ENCODE peak calls at places on chromosomes 12 and 14, in eight cellular contexts. U, K, M, X, O, Z, E and W are unnamed samples.

GRCh38 chr12:124327362-124328043 is 32.6 kb downstream of the RFLNA start:
- DNase-seq in U (no peak), K (no peak), M (no peak), X (no peak), O (no peak), Z (no peak), E (no peak), W (no peak)

GRCh38 chr12:71799105-71799504 is 40.5 kb upstream of the TBC1D15 start:
- DNase-seq in U (peak), K (no peak), M (no peak), X (no peak), O (no peak), Z (no peak), E (peak), W (peak)

GRCh38 chr14:75257241-75257640 is 21.4 kb upstream of the FOS start:
- DNase-seq in U (no peak), K (no peak), M (no peak), X (peak), O (no peak), Z (no peak), E (peak), W (no peak)

GRCh38 chr12:96215933-96216273 is 21.7 kb downstream of the ELK3 start:
- DNase-seq in U (peak), K (no peak), M (no peak), X (no peak), O (no peak), Z (no peak), E (no peak), W (no peak)

GRCh38 chr12:102960766-102961487 is 3.5 kb downstream of the ASCL1 start:
- DNase-seq in U (peak), K (no peak), M (no peak), X (no peak), O (peak), Z (no peak), E (no peak), W (no peak)

GRCh38 chr14:94655169-94655710 is 43.0 kb downstream of the SERPINA3 start:
- DNase-seq in U (no peak), K (no peak), M (no peak), X (no peak), O (no peak), Z (no peak), E (no peak), W (no peak)

GRCh38 chr14:24060984-24061913 is 9.4 kb downstream of the CARMIL3 start:
- DNase-seq in U (no peak), K (no peak), M (no peak), X (no peak), O (no peak), Z (no peak), E (no peak), W (no peak)

GRCh38 chr14:103142031-103142430 is 18.8 kb downstream of the TNFAIP2 start:
- DNase-seq in U (no peak), K (no peak), M (no peak), X (no peak), O (no peak), Z (no peak), E (no peak), W (no peak)

GRCh38 chr14:90278199-90279175 is 22.1 kb downstream of the PSMC1 start:
- DNase-seq in U (no peak), K (no peak), M (no peak), X (no peak), O (no peak), Z (no peak), E (no peak), W (no peak)

GRCh38 chr12:39605996-39606395 is 13.6 kb downstream of the ABCD2 start:
- DNase-seq in U (no peak), K (no peak), M (peak), X (no peak), O (no peak), Z (no peak), E (peak), W (peak)

GRCh38 chr12:53613821-53614220 is 12.4 kb downstream of the ATF7 start:
- DNase-seq in U (no peak), K (no peak), M (no peak), X (no peak), O (no peak), Z (no peak), E (peak), W (no peak)

DNA sequence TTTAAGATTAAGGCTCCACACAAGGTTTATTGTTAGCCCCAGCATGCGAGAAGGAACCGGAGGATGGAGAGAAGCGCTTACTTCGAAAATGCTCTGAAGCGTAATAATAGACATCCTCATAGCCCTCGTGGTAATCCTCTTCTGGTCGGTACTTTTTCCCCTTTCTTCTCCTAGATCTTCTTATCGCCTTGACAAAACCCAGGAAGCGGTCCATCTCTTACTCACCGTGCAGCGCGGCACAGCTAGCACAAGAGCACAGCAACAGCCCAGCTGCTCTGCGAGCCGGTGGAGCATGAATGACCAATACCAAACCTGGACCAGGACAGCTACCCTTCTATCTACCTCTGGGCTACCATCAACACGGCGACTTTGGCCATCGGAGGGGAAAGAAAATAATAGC is 125.1 kb upstream of the GRIP1 start:
- DNase-seq in U (peak), K (no peak), M (no peak), X (no peak), O (peak), Z (no peak), E (no peak), W (peak)
- H2AFZ ChIP-seq in U (no peak), K (no peak), M (no peak), X (no peak), O (no peak), Z (no peak), E (no peak), W (no peak)

GRCh38 chr14:61151276-61151675 is 129.9 kb downstream of the TMEM30B start:
- DNase-seq in U (no peak), K (no peak), M (no peak), X (no peak), O (no peak), Z (no peak), E (no peak), W (no peak)

GRCh38 chr14:61154606-61155005 is 126.5 kb downstream of the TMEM30B start:
- DNase-seq in U (no peak), K (no peak), M (no peak), X (no peak), O (no peak), Z (no peak), E (no peak), W (no peak)

GRCh38 chr14:61153436-61153835 is 127.7 kb downstream of the TMEM30B start:
- DNase-seq in U (peak), K (no peak), M (no peak), X (no peak), O (no peak), Z (peak), E (peak), W (peak)

GRCh38 chr14:61152851-61153364 is 128.2 kb downstream of the TMEM30B start:
- DNase-seq in U (no peak), K (no peak), M (no peak), X (no peak), O (no peak), Z (peak), E (peak), W (no peak)

DNA sequence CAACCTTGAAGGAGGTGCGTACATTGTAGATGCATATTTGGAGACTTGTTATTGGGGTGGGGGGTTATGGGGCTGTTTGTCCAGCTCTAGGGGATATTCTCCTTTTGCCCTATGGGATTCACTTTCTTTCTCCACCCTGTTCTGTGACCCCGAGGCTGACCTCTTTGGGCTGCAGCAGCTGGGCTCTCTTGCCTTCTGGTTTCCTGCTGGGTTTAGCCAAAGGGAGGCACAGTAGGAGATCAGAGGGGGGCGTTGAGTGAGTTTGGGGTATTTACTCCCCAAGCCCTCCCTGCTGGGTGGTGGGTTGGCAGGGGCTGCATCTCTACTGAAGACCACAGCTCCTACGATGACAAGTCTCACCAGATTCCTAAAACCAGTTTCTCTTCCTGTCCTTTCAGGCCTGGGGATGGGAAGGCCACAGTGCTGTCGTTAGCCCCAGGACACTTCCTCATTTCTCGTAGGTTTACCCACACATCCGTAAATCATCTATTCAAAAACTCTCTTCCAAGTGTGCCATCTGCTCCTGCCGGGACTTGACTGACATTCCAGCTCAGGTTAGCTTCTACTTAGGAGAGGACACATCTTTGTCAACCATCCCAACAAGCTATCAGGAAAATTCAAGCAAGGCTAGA is 127.1 kb downstream of the TMEM30B start:
- DNase-seq in U (peak), K (no peak), M (no peak), X (no peak), O (no peak), Z (no peak), E (no peak), W (no peak)
- H2AFZ ChIP-seq in U (no peak), K (no peak), M (no peak), X (no peak), O (no peak), Z (no peak), E (peak), W (peak)

GRCh38 chr12:76943004-76943403 is 64.2 kb upstream of the CSRP2 start:
- DNase-seq in U (no peak), K (no peak), M (no peak), X (no peak), O (no peak), Z (no peak), E (no peak), W (no peak)
- H2AFZ ChIP-seq in U (no peak), K (no peak), M (no peak), X (no peak), O (no peak), Z (no peak), E (no peak), W (no peak)

DNA sequence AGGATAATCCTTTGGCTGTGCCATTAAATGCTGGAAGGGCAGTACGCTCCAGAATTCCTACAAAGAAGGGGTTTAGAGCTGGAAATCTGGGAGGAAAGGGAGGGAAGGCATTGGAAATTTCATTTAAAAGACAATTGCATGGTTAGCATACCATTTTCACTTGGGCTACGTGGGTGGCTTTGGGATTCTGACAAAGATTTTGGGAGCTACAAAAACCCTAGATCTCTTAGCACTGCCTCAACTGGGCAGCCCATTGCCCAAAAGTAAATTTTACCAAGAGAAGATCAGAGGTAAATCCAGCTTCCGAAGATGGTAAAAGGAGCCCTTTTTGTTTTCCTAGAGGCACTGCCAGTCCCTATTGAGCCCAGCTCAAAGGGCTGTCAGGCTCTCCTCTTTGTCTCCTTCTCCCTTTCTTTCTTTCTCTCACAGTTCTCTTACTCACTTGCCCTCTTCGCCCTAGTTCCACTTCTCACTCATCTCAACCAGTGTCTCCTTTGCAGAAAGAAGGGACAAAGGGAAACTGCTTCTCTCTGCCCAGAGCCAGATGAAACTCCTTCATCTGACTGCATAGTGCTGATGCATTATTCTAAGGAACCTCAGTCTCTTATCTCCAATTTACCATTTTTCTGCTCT is 125.4 kb upstream of the PLEKHA5 start:
- DNase-seq in U (peak), K (no peak), M (no peak), X (no peak), O (peak), Z (no peak), E (no peak), W (peak)
- H2AFZ ChIP-seq in U (peak), K (no peak), M (peak), X (no peak), O (peak), Z (no peak), E (peak), W (no peak)

GRCh38 chr12:32895688-32896437 is 714 bp downstream of the PKP2 start:
- DNase-seq in U (peak), K (peak), M (no peak), X (no peak), O (peak), Z (peak), E (peak), W (peak)
- H2AFZ ChIP-seq in U (peak), K (peak), M (peak), X (peak), O (no peak), Z (no peak), E (peak), W (no peak)

GRCh38 chr14:33938131-33938949 is 12.5 kb downstream of the EGLN3 start:
- DNase-seq in U (peak), K (peak), M (peak), X (peak), O (peak), Z (peak), E (peak), W (peak)
- H2AFZ ChIP-seq in U (no peak), K (peak), M (peak), X (peak), O (no peak), Z (no peak), E (peak), W (no peak)

DNA sequence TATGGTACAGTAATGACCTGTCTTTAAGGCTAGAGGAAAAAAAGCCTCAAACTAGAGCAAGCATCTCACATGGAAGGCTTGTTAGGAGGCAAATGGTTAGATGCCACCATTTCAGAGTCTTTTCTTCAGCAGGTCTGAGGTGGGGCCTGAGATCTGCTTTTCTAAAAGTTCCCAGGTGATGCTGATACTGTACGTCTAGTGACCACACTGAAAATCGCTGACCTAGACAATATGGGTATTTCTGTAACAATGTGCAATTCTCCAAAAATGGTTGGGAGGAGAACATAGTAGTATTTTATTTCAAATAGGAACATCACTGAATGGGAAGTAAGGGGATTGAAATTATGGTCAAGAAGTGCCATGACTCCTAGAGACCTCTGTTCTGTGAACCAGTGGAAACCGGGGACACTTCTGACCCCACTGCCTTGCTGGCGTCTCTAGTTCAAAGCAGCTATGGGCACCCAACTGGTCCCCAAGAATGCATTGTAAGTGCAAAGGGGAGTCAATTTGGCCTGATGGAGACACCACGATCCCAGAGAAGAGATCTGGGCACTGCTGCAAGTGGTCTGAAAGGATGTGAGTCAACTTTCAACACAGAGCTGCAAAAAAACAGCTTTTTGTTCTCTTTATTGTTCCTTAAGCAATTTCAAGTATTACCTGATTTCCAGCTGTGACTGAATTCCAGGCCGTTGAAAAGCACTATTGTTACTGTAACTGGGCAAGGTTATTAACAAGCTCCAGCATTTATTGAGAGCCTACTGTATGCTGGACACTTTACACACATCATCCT is 54.4 kb upstream of the PLEKHG7 start:
- DNase-seq in U (peak), K (no peak), M (no peak), X (no peak), O (no peak), Z (no peak), E (peak), W (peak)
- H2AFZ ChIP-seq in U (no peak), K (no peak), M (no peak), X (no peak), O (no peak), Z (no peak), E (peak), W (peak)